ENCODE peak calls at places on chromosomes 7 and 10, in six cellular contexts. E is IMR-90, P is DND-41, Z is NT2/D1, W is kidney, N is HepG2. I is an unnamed sample.

GRCh38 chr7:114885836-114886235 is 36.1 kb upstream of the MDFIC start:
- DNase-seq in E (peak), P (no peak), Z (no peak), W (no peak), N (no peak), I (no peak)

GRCh38 chr7:45073031-45073842 is 15.5 kb downstream of the NACAD start:
- DNase-seq in E (no peak), P (no peak), Z (no peak), W (no peak), N (no peak), I (no peak)

GRCh38 chr7:128405345-128406146 is 4.2 kb downstream of the IMPDH1 start:
- DNase-seq in E (peak), P (peak), Z (no peak), W (peak), N (no peak), I (peak)

GRCh38 chr7:78496226-78496625 is 697.7 kb downstream of the PHTF2 start:
- DNase-seq in E (no peak), P (no peak), Z (no peak), W (no peak), N (no peak), I (no peak)

GRCh38 chr10:101043356-101043707 is 12.3 kb downstream of the SFXN3 start:
- DNase-seq in E (no peak), P (no peak), Z (no peak), W (no peak), N (no peak), I (no peak)

GRCh38 chr7:40880581-40880980 is 745.8 kb downstream of the SUGCT start:
- DNase-seq in E (no peak), P (no peak), Z (no peak), W (no peak), N (no peak), I (no peak)

GRCh38 chr10:32346134-32346550 is 816 bp downstream of the EPC1 start:
- DNase-seq in E (peak), P (peak), Z (peak), W (peak), N (peak), I (peak)

GRCh38 chr7:50197547-50197946 is 104.5 kb upstream of the ZPBP start:
- DNase-seq in E (no peak), P (no peak), Z (no peak), W (peak), N (peak), I (no peak)

GRCh38 chr10:117539271-117539876 is 3.2 kb upstream of the EMX2 start:
- DNase-seq in E (no peak), P (no peak), Z (no peak), W (peak), N (no peak), I (no peak)

GRCh38 chr7:93427107-93427506 is 147.4 kb downstream of the CALCR start:
- DNase-seq in E (no peak), P (no peak), Z (no peak), W (no peak), N (no peak), I (no peak)

GRCh38 chr10:48504141-48504885 is 100.6 kb downstream of the ARHGAP22 start:
- DNase-seq in E (no peak), P (no peak), Z (no peak), W (peak), N (no peak), I (peak)

GRCh38 chr7:90772410-90772809 is 176.3 kb downstream of the CDK14 start:
- DNase-seq in E (no peak), P (no peak), Z (no peak), W (no peak), N (no peak), I (no peak)

GRCh38 chr7:90771281-90771680 is 175.2 kb downstream of the CDK14 start:
- DNase-seq in E (peak), P (no peak), Z (no peak), W (no peak), N (no peak), I (no peak)

GRCh38 chr7:90773269-90773668 is 177.1 kb downstream of the CDK14 start:
- DNase-seq in E (no peak), P (no peak), Z (no peak), W (no peak), N (no peak), I (no peak)

GRCh38 chr7:90777075-90777864 is 181.1 kb downstream of the CDK14 start:
- DNase-seq in E (no peak), P (no peak), Z (no peak), W (peak), N (no peak), I (no peak)

GRCh38 chr7:90775383-90775965 is 179.4 kb downstream of the CDK14 start:
- DNase-seq in E (no peak), P (no peak), Z (no peak), W (no peak), N (no peak), I (no peak)
- H3K4me3 ChIP-seq in E (no peak), P (no peak), Z (no peak), W (no peak), N (no peak), I (no peak)

DNA sequence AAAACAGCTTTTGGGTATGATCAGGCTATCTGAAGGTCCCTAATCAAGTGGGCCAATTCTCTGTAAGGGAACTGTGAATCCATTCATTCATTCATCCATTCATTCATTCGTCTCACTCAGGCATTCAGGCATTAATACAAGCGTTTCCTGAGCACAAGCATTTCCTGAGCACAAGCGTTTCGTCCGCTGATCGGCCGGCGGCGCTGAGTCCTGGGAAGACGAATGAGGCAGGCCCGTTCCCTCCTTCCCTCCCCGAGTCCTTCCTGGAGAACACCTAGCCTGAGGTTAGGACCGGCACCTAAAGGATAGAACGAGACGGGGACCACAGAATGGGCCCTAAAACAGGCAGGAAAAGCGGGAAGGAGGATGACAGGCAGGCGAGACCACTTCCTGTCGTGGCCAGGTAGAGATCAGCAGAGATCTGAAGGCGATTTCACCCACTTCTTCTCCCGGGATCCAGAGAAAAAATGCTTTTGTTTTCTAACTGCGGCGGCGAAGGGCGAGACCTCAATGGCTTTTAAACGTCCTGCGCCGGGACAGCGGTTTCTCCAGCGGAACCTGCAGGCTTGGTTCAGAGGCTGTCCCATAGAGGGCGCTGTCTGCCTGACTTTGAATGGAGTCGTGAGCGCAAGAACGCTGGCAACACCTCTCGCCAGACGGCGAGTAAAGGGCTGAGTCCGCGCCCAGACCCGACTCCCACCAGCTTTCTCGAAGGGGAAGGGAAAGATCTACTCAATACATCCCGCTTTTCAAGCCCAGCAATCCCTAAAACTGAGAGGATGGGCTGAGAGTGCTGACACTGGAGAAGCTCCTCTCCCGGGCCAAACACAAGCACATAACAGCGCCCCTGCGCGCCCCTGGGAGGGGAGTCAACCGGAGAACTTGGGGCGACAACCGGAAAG is 2.9 kb upstream of the HMX3 start:
- DNase-seq in E (peak), P (peak), Z (peak), W (peak), N (peak), I (peak)
- H3K9ac ChIP-seq in E (no peak), P (no peak), Z (peak), W (no peak), N (no peak), I (no peak)

GRCh38 chr10:64732372-64732715 is 1211.1 kb downstream of the REEP3 start:
- DNase-seq in E (no peak), P (no peak), Z (no peak), W (no peak), N (no peak), I (no peak)
- H3K4me3 ChIP-seq in E (no peak), P (no peak), Z (no peak), W (no peak), N (no peak), I (no peak)

DNA sequence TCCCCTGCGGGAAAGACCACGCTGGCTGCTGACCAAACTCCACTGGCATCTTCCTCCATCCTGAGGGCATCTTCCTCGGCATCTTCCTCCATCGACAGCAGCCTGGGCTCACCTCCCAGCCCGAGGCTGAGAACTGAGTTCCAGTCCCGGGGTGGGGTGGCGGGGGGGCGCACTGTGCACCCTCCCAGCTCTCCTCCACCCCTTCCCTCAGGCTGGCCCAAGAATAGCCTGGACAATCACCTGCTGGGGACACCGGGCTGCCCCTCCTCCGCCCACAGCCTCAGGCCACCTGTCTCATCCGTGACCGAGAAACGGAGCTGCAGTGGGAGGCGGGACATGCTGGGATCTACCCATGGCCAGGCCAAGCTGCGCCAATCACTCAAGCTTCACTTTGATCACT is 37.2 kb downstream of the DIP2C start:
- DNase-seq in E (no peak), P (no peak), Z (no peak), W (peak), N (no peak), I (no peak)
- H3K9ac ChIP-seq in E (no peak), P (no peak), Z (no peak), W (no peak), N (no peak), I (no peak)

GRCh38 chr7:101179780-101180755 is at the start of gene NAT16:
- DNase-seq in E (no peak), P (no peak), Z (no peak), W (no peak), N (no peak), I (no peak)
- H3K4me3 ChIP-seq in E (no peak), P (no peak), Z (peak), W (no peak), N (no peak), I (no peak)

GRCh38 chr10:130109796-130110235 is 814 bp downstream of the C10orf143 start:
- DNase-seq in E (peak), P (peak), Z (peak), W (no peak), N (peak), I (peak)

GRCh38 chr10:130111848-130112180 is 1.2 kb upstream of the C10orf143 start:
- DNase-seq in E (no peak), P (no peak), Z (no peak), W (no peak), N (no peak), I (no peak)

GRCh38 chr10:130110236-130111114 is at the start of gene C10orf143:
- DNase-seq in E (peak), P (peak), Z (peak), W (peak), N (peak), I (peak)

GRCh38 chr10:130111115-130111847 is 651 bp upstream of the C10orf143 start:
- DNase-seq in E (peak), P (peak), Z (peak), W (peak), N (peak), I (peak)

DNA sequence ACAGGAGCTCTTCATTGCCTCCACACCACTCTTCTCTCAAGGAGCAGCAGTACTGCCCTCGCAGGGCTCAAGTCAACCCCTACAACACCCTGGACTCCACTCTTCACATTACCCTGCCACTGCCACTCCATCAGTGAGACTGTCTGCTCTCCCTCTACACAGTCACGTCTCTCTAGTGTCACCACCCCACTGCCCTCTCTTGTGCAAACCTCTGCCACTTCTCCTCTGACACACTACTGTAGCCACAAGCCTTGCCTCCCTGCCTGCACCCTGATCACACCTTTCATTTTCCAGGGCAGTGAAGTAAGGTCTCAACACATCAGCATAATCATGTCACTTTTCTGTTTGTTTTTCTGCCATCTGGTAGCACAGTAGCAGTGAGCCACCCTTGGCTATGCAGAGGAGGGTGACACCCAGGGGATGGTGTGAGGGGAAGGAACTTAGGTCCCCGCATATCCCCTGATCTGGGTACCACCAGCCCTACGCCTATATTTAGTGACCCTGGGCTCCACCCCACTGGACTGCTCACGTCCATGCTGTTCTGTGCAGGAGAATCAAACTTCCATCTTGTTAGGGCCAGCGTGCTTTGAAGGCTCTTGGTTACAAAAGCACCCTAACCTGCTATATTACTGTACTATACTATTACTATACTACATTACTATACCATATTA is 1.6 kb downstream of the C10orf143 start:
- DNase-seq in E (no peak), P (no peak), Z (no peak), W (no peak), N (no peak), I (no peak)
- H3K9ac ChIP-seq in E (peak), P (peak), Z (peak), W (no peak), N (peak), I (no peak)

GRCh38 chr7:116583653-116584052 is 58.8 kb downstream of the CAV1 start:
- DNase-seq in E (no peak), P (no peak), Z (no peak), W (no peak), N (no peak), I (no peak)
- H3K4me3 ChIP-seq in E (no peak), P (no peak), Z (no peak), W (no peak), N (no peak), I (no peak)